ENCODE peak calls at places on chromosomes 13 and 19, in eight cellular contexts. D is fibroblast of mammary gland, E is left kidney, L is anterior cingulate cortex, F is GM19239, V is kidney, B is RWPE1, Z is astrocyte. C is an unnamed sample.

GRCh38 chr19:35623327-35624010 is 5.4 kb upstream of the RBM42 start:
- DNase-seq in D (no peak), E (no peak), L (no peak), F (no peak), V (no peak), B (no peak), Z (no peak), C (no peak)

GRCh38 chr13:112733112-112733511 is 43.3 kb downstream of the ATP11A start:
- DNase-seq in D (no peak), E (peak; percentile 57), L (no peak), F (no peak), V (peak; percentile 19), B (no peak), Z (no peak), C (no peak)

GRCh38 chr19:16078759-16079707 is 2.7 kb downstream of the TPM4 start:
- DNase-seq in D (peak; percentile 98), E (peak; percentile 87), L (peak; percentile 53), F (peak; percentile 74), V (peak; percentile 79), B (no peak), Z (peak; percentile 97), C (peak; percentile 97)

GRCh38 chr13:111460548-111461444 is 140.4 kb downstream of the TEX29 start:
- DNase-seq in D (peak; percentile 50), E (peak; percentile 81), L (peak; percentile 44), F (no peak), V (no peak), B (peak; percentile 35), Z (peak; percentile 14), C (peak; percentile 27)

GRCh38 chr13:22487932-22488331 is 692.8 kb upstream of the SGCG start:
- DNase-seq in D (peak; percentile 34), E (no peak), L (no peak), F (no peak), V (no peak), B (no peak), Z (no peak), C (peak; percentile 10)

GRCh38 chr19:29001006-29001921 is 211.7 kb downstream of the UQCRFS1 start:
- DNase-seq in D (no peak), E (peak; percentile 85), L (no peak), F (no peak), V (no peak), B (no peak), Z (no peak), C (no peak)

GRCh38 chr19:50486823-50487515 is 10.3 kb upstream of the GARIN5A start:
- DNase-seq in D (peak; percentile 65), E (peak; percentile 67), L (no peak), F (no peak), V (peak; percentile 35), B (no peak), Z (no peak), C (peak; percentile 47)

GRCh38 chr13:75455962-75456361 is 26.0 kb downstream of the TBC1D4 start:
- DNase-seq in D (no peak), E (no peak), L (no peak), F (no peak), V (no peak), B (no peak), Z (no peak), C (no peak)

GRCh38 chr19:8004723-8005513 is 523 bp downstream of the ELAVL1 start:
- DNase-seq in D (peak; percentile 25), E (peak; percentile 64), L (no peak), F (no peak), V (no peak), B (no peak), Z (no peak), C (peak; percentile 44)

GRCh38 chr13:34357435-34358232 is 539.7 kb downstream of the RFC3 start:
- DNase-seq in D (peak; percentile 73), E (peak; percentile 21), L (no peak), F (no peak), V (no peak), B (peak; percentile 7), Z (peak; percentile 84), C (peak; percentile 83)

GRCh38 chr13:26561636-26562537 is 4.4 kb downstream of the WASF3 start:
- DNase-seq in D (peak; percentile 56), E (peak; percentile 89), L (no peak), F (no peak), V (no peak), B (no peak), Z (peak; percentile 74), C (peak; percentile 76)

GRCh38 chr19:56933014-56933705 is 92.6 kb upstream of the PEG3 start:
- DNase-seq in D (no peak), E (peak; percentile 66), L (peak; percentile 21), F (no peak), V (no peak), B (no peak), Z (no peak), C (no peak)

GRCh38 chr19:33631628-33631995 is 9.9 kb downstream of the CHST8 start:
- DNase-seq in D (no peak), E (no peak), L (no peak), F (no peak), V (no peak), B (no peak), Z (no peak), C (no peak)

GRCh38 chr13:40943073-40943472 is 76.0 kb downstream of the ELF1 start:
- DNase-seq in D (no peak), E (no peak), L (no peak), F (no peak), V (no peak), B (no peak), Z (no peak), C (no peak)

GRCh38 chr13:114111577-114111976 is 20.8 kb downstream of the RASA3 start:
- DNase-seq in D (peak; percentile 58), E (peak; percentile 30), L (no peak), F (no peak), V (no peak), B (no peak), Z (no peak), C (peak; percentile 92)

GRCh38 chr19:16378291-16378889 is 53.8 kb downstream of the KLF2 start:
- DNase-seq in D (no peak), E (no peak), L (no peak), F (no peak), V (peak; percentile 63), B (no peak), Z (no peak), C (no peak)

GRCh38 chr13:37168151-37168550 is 62.7 kb upstream of the CSNK1A1L start:
- DNase-seq in D (no peak), E (no peak), L (no peak), F (no peak), V (no peak), B (no peak), Z (no peak), C (no peak)

GRCh38 chr13:42720116-42720857 is 61.1 kb upstream of the FAM216B start:
- DNase-seq in D (peak; percentile 100), E (peak; percentile 2), L (no peak), F (no peak), V (no peak), B (peak; percentile 93), Z (peak; percentile 96), C (peak; percentile 99)

GRCh38 chr19:20247016-20247683 is 80.1 kb downstream of the ZNF486 start:
- DNase-seq in D (peak; percentile 16), E (peak; percentile 79), L (peak; percentile 34), F (no peak), V (no peak), B (no peak), Z (peak; percentile 0), C (peak; percentile 36)

GRCh38 chr19:17949956-17950309 is 17.0 kb upstream of the KCNN1 start:
- DNase-seq in D (no peak), E (no peak), L (no peak), F (no peak), V (no peak), B (no peak), Z (no peak), C (no peak)

GRCh38 chr13:61654501-61654900 is 238.9 kb upstream of the PCDH20 start:
- DNase-seq in D (no peak), E (no peak), L (no peak), F (no peak), V (no peak), B (no peak), Z (no peak), C (no peak)

GRCh38 chr19:1289395-1290244 is 3.9 kb downstream of the EFNA2 start:
- DNase-seq in D (no peak), E (no peak), L (no peak), F (no peak), V (peak; percentile 49), B (no peak), Z (no peak), C (no peak)

GRCh38 chr19:16445238-16446107 is 26.3 kb downstream of the EPS15L1 start:
- DNase-seq in D (peak; percentile 78), E (peak; percentile 9), L (no peak), F (no peak), V (no peak), B (no peak), Z (peak; percentile 44), C (peak; percentile 56)

GRCh38 chr19:41877490-41877876 is 404 bp downstream of the CD79A start:
- DNase-seq in D (no peak), E (no peak), L (no peak), F (no peak), V (no peak), B (no peak), Z (no peak), C (no peak)

GRCh38 chr19:10112895-10113591 is 1.6 kb downstream of the P2RY11 start:
- DNase-seq in D (peak; percentile 50), E (peak; percentile 64), L (no peak), F (peak; percentile 66), V (peak; percentile 80), B (no peak), Z (no peak), C (peak; percentile 39)

GRCh38 chr13:34322416-34323074 is 504.6 kb downstream of the RFC3 start:
- DNase-seq in D (no peak), E (no peak), L (no peak), F (no peak), V (no peak), B (no peak), Z (no peak), C (no peak)

GRCh38 chr19:2962018-2962670 is 15.2 kb upstream of the TLE6 start:
- DNase-seq in D (peak; percentile 87), E (peak; percentile 90), L (peak; percentile 21), F (no peak), V (no peak), B (peak; percentile 73), Z (peak; percentile 39), C (peak; percentile 46)

GRCh38 chr19:6739390-6739883 is at the start of gene TRIP10:
- DNase-seq in D (peak; percentile 71), E (peak; percentile 92), L (peak; percentile 77), F (peak; percentile 74), V (peak; percentile 95), B (peak; percentile 91), Z (peak; percentile 15), C (peak; percentile 68)

GRCh38 chr19:32350492-32350891 is 5.1 kb downstream of the ZNF507 start:
- DNase-seq in D (peak; percentile 14), E (no peak), L (no peak), F (no peak), V (no peak), B (no peak), Z (no peak), C (no peak)